ENCODE peak calls at places on chromosomes 11 and 22, in eight cellular contexts. F, C, U, Q, E, G, K and R are unnamed samples.

GRCh38 chr11:128045094-128045725 is 542.1 kb downstream of the ETS1 start:
- DNase-seq in F (no peak), C (no peak), U (no peak), Q (no peak), E (no peak), G (no peak), K (no peak), R (no peak)

GRCh38 chr11:68441466-68442230 is 18.9 kb upstream of the PPP6R3 start:
- DNase-seq in F (no peak), C (no peak), U (no peak), Q (no peak), E (no peak), G (no peak), K (no peak), R (peak; percentile 16)

GRCh38 chr11:17543041-17543440 is 1.2 kb downstream of the USH1C start:
- DNase-seq in F (no peak), C (no peak), U (no peak), Q (no peak), E (no peak), G (no peak), K (no peak), R (no peak)

GRCh38 chr11:1797391-1798125 is 33.8 kb upstream of the CTSD start:
- DNase-seq in F (no peak), C (no peak), U (no peak), Q (no peak), E (no peak), G (no peak), K (no peak), R (no peak)

GRCh38 chr11:119472186-119472855 is 49.3 kb upstream of the THY1 start:
- DNase-seq in F (no peak), C (no peak), U (no peak), Q (no peak), E (no peak), G (no peak), K (no peak), R (no peak)

GRCh38 chr11:68825603-68826002 is 16.1 kb downstream of the CPT1A start:
- DNase-seq in F (no peak), C (peak; percentile 60), U (peak; percentile 38), Q (peak; percentile 74), E (no peak), G (peak; percentile 78), K (peak; percentile 37), R (no peak)

GRCh38 chr11:70233511-70233919 is 30.4 kb downstream of the FADD start:
- DNase-seq in F (peak; percentile 46), C (no peak), U (peak; percentile 100), Q (no peak), E (peak; percentile 59), G (no peak), K (peak; percentile 98), R (peak; percentile 29)

GRCh38 chr11:74696932-74697687 is 34.1 kb downstream of the CHRDL2 start:
- DNase-seq in F (no peak), C (peak; percentile 94), U (peak; percentile 77), Q (peak; percentile 89), E (peak; percentile 38), G (no peak), K (no peak), R (peak; percentile 89)

GRCh38 chr22:17980638-17981051 is 43.7 kb downstream of the MICAL3 start:
- DNase-seq in F (no peak), C (no peak), U (peak; percentile 35), Q (no peak), E (no peak), G (peak; percentile 61), K (no peak), R (no peak)

GRCh38 chr22:36510966-36511881 is 4.4 kb upstream of the FOXRED2 start:
- DNase-seq in F (peak; percentile 42), C (no peak), U (peak; percentile 48), Q (peak; percentile 32), E (peak; percentile 28), G (peak; percentile 52), K (no peak), R (no peak)

GRCh38 chr11:47768090-47768620 is 1.0 kb upstream of the FNBP4 start:
- DNase-seq in F (peak; percentile 20), C (peak; percentile 64), U (peak; percentile 71), Q (peak; percentile 57), E (peak; percentile 26), G (no peak), K (no peak), R (no peak)

GRCh38 chr11:64359712-64360402 is 895 bp downstream of the RPS6KA4 start:
- DNase-seq in F (no peak), C (no peak), U (no peak), Q (no peak), E (no peak), G (no peak), K (no peak), R (no peak)

GRCh38 chr11:72752088-72752914 is at the start of gene ARAP1:
- DNase-seq in F (peak; percentile 93), C (peak; percentile 81), U (peak; percentile 68), Q (peak; percentile 75), E (no peak), G (peak; percentile 74), K (peak; percentile 39), R (no peak)
- TF ChIP-seq CTCF in F (no peak), C (no peak), U (no peak), Q (no peak), E (no peak), G (peak; percentile 12), K (no peak), R (no peak)

DNA sequence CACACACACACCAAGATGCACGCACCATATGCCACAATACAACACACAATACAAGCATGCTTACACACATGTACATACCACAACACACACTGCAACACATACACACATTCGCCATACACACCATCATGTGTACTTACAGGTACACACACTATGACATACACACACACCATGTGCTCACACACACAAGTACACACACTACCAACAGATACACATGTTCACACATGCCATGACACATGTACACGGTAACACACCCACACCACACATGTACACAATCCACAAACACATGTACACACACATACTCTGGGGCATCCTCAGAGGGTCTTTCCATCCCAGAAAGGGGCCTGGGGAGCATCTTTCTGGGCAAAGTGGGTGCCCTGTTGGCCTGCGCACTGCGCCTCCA is 82.2 kb downstream of the ST3GAL4 start:
- DNase-seq in F (no peak), C (no peak), U (no peak), Q (no peak), E (no peak), G (no peak), K (no peak), R (no peak)
- TF ChIP-seq CTCF in F (no peak), C (no peak), U (no peak), Q (no peak), E (no peak), G (no peak), K (no peak), R (no peak)

DNA sequence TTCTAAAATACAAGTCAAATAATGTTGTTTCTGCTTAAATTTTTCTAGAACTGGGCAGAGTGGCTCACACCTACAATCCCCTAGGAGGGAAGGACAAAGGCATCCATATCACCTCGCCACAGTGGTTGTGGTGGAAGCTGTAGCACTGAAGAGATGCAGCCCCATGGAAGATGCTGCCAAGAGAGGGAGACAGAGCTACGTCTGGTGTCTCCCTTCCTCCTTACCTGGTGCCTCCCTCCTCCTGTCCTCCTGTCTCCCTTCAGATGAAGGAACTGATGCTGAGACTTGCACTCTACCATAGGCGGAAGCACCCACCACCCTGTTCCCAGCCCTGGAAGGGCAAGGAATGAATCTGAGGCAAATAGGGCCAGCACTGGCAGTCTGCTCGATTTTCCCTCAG is 22.3 kb downstream of the MMP27 start:
- DNase-seq in F (no peak), C (no peak), U (no peak), Q (no peak), E (no peak), G (no peak), K (peak; percentile 15), R (no peak)
- TF ChIP-seq CTCF in F (no peak), C (no peak), U (no peak), Q (no peak), E (no peak), G (no peak), K (peak; percentile 47), R (no peak)

GRCh38 chr11:35009191-35009940 is 92.9 kb downstream of the PDHX start:
- DNase-seq in F (no peak), C (no peak), U (peak; percentile 95), Q (peak; percentile 74), E (peak; percentile 91), G (no peak), K (peak; percentile 96), R (no peak)
- TF ChIP-seq CTCF in F (no peak), C (no peak), U (peak; percentile 2), Q (no peak), E (no peak), G (no peak), K (no peak), R (no peak)

DNA sequence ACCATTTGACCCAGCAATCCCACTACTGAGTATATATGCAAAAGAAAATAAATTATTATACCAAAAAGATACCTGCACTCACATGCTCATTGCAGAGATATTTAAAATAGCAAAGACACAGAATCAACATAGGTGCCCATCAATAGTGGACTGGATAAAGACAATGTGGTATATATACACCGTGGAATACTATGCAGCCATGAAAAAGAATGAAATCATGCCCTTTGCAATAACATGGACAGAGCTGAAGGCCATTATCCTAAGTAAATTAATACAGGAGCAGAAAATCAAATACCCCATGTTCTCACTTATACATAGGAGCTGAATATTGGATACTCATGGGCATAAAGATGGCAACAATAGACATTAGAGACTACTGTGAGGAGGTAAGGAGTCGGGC is 68.7 kb downstream of the DLG2 start:
- DNase-seq in F (no peak), C (no peak), U (no peak), Q (no peak), E (no peak), G (no peak), K (no peak), R (no peak)
- TF ChIP-seq CTCF in F (no peak), C (no peak), U (no peak), Q (no peak), E (no peak), G (no peak), K (no peak), R (no peak)